ENCODE peak calls at places on chromosomes 5 and 9, in eight cellular contexts. One of them, this sample, is unnamed.

GRCh38 chr5:65913519-65913918 is 12.9 kb upstream of the ERBIN start:
- DNase-seq in aorta: no peak
- DNase-seq in spleen: no peak
- DNase-seq in pancreas: no peak
- DNase-seq in HCT116: no peak
- DNase-seq in transverse colon: no peak
- DNase-seq in GM23248: peak; percentile 3
- DNase-seq in PC-3: no peak
- DNase-seq in this sample: peak; percentile 18

GRCh38 chr5:173757279-173757678 is 130.9 kb upstream of the CPEB4 start:
- DNase-seq in aorta: no peak
- DNase-seq in spleen: no peak
- DNase-seq in pancreas: no peak
- DNase-seq in HCT116: no peak
- DNase-seq in transverse colon: no peak
- DNase-seq in GM23248: no peak
- DNase-seq in PC-3: no peak
- DNase-seq in this sample: no peak

GRCh38 chr5:151740958-151741373 is 17.5 kb downstream of the ATOX1 start:
- DNase-seq in aorta: no peak
- DNase-seq in spleen: no peak
- DNase-seq in pancreas: no peak
- DNase-seq in HCT116: no peak
- DNase-seq in transverse colon: no peak
- DNase-seq in GM23248: peak; percentile 87
- DNase-seq in PC-3: peak; percentile 59
- DNase-seq in this sample: no peak

GRCh38 chr5:168047043-168047668 is 244.3 kb upstream of the WWC1 start:
- DNase-seq in aorta: no peak
- DNase-seq in spleen: no peak
- DNase-seq in pancreas: peak; percentile 69
- DNase-seq in HCT116: peak; percentile 41
- DNase-seq in transverse colon: peak; percentile 63
- DNase-seq in GM23248: peak; percentile 25
- DNase-seq in PC-3: peak; percentile 66
- DNase-seq in this sample: no peak

GRCh38 chr9:91151014-91151740 is 210.5 kb downstream of the AUH start:
- DNase-seq in aorta: no peak
- DNase-seq in spleen: no peak
- DNase-seq in pancreas: no peak
- DNase-seq in HCT116: no peak
- DNase-seq in transverse colon: no peak
- DNase-seq in GM23248: peak; percentile 79
- DNase-seq in PC-3: no peak
- DNase-seq in this sample: no peak

GRCh38 chr5:136080483-136081180 is 51.8 kb downstream of the TGFBI start:
- DNase-seq in aorta: peak; percentile 95
- DNase-seq in spleen: peak; percentile 94
- DNase-seq in pancreas: peak; percentile 73
- DNase-seq in HCT116: peak; percentile 63
- DNase-seq in transverse colon: peak; percentile 90
- DNase-seq in GM23248: peak; percentile 91
- DNase-seq in PC-3: no peak
- DNase-seq in this sample: peak; percentile 93

GRCh38 chr9:16627967-16628366 is 242.5 kb downstream of the BNC2 start:
- DNase-seq in aorta: no peak
- DNase-seq in spleen: no peak
- DNase-seq in pancreas: no peak
- DNase-seq in HCT116: no peak
- DNase-seq in transverse colon: no peak
- DNase-seq in GM23248: peak; percentile 97
- DNase-seq in PC-3: no peak
- DNase-seq in this sample: no peak

GRCh38 chr9:105146677-105147076 is 97.8 kb upstream of the SLC44A1 start:
- DNase-seq in aorta: no peak
- DNase-seq in spleen: no peak
- DNase-seq in pancreas: no peak
- DNase-seq in HCT116: no peak
- DNase-seq in transverse colon: no peak
- DNase-seq in GM23248: no peak
- DNase-seq in PC-3: no peak
- DNase-seq in this sample: no peak

GRCh38 chr9:99024959-99025358 is 80.0 kb upstream of the TGFBR1 start:
- DNase-seq in aorta: no peak
- DNase-seq in spleen: no peak
- DNase-seq in pancreas: no peak
- DNase-seq in HCT116: no peak
- DNase-seq in transverse colon: no peak
- DNase-seq in GM23248: no peak
- DNase-seq in PC-3: no peak
- DNase-seq in this sample: no peak

GRCh38 chr9:127942152-127943010 is 4.7 kb upstream of the DPM2 start:
- DNase-seq in aorta: peak; percentile 89
- DNase-seq in spleen: peak; percentile 92
- DNase-seq in pancreas: no peak
- DNase-seq in HCT116: no peak
- DNase-seq in transverse colon: peak; percentile 63
- DNase-seq in GM23248: peak; percentile 86
- DNase-seq in PC-3: peak; percentile 51
- DNase-seq in this sample: peak; percentile 87

GRCh38 chr5:170782438-170782837 is 1.1 kb upstream of the GABRP start:
- DNase-seq in aorta: no peak
- DNase-seq in spleen: no peak
- DNase-seq in pancreas: no peak
- DNase-seq in HCT116: no peak
- DNase-seq in transverse colon: no peak
- DNase-seq in GM23248: no peak
- DNase-seq in PC-3: no peak
- DNase-seq in this sample: no peak

GRCh38 chr9:91037511-91038482 is 236.2 kb downstream of the SYK start:
- DNase-seq in aorta: no peak
- DNase-seq in spleen: no peak
- DNase-seq in pancreas: peak; percentile 79
- DNase-seq in HCT116: peak; percentile 41
- DNase-seq in transverse colon: peak; percentile 79
- DNase-seq in GM23248: peak; percentile 88
- DNase-seq in PC-3: peak; percentile 67
- DNase-seq in this sample: peak; percentile 77

GRCh38 chr9:33137781-33138264 is 29.3 kb downstream of the B4GALT1 start:
- DNase-seq in aorta: no peak
- DNase-seq in spleen: peak; percentile 76
- DNase-seq in pancreas: no peak
- DNase-seq in HCT116: no peak
- DNase-seq in transverse colon: no peak
- DNase-seq in GM23248: no peak
- DNase-seq in PC-3: no peak
- DNase-seq in this sample: no peak

GRCh38 chr5:143499480-143500114 is 96.1 kb upstream of the NR3C1 start:
- DNase-seq in aorta: no peak
- DNase-seq in spleen: no peak
- DNase-seq in pancreas: no peak
- DNase-seq in HCT116: peak; percentile 2
- DNase-seq in transverse colon: no peak
- DNase-seq in GM23248: no peak
- DNase-seq in PC-3: no peak
- DNase-seq in this sample: no peak

GRCh38 chr9:120392245-120392644 is 187.7 kb downstream of the CDK5RAP2 start:
- DNase-seq in aorta: no peak
- DNase-seq in spleen: no peak
- DNase-seq in pancreas: no peak
- DNase-seq in HCT116: no peak
- DNase-seq in transverse colon: no peak
- DNase-seq in GM23248: no peak
- DNase-seq in PC-3: no peak
- DNase-seq in this sample: no peak

DNA sequence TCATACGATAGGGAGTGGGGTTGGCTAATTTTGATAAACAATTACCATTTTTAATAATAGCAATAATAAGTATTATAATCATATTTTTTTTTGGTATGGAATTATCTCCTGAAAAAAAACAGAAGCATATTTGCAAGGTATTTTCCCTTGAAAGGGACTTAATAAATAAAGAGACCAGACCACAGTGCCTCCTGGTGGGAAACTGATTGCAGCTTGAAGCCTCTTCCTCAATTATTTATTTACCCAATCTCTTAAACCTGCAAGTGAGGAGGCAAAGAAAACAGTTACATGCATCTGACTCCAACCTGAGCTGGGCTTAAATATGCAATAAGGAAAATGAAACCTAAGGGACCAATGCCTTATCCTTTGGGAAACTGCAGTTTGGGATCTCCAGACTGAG is 388.1 kb upstream of the ACO1 start:
- DNase-seq in aorta: no peak
- DNase-seq in spleen: no peak
- DNase-seq in pancreas: no peak
- DNase-seq in HCT116: peak; percentile 4
- DNase-seq in transverse colon: no peak
- DNase-seq in GM23248: no peak
- DNase-seq in PC-3: peak; percentile 9
- DNase-seq in this sample: no peak
- H3K4me1 ChIP-seq in aorta: no peaks in the 10 kb centered on the region
- H3K4me1 ChIP-seq in spleen: no peaks in the 10 kb centered on the region
- H3K4me1 ChIP-seq in pancreas: no peaks in the 10 kb centered on the region
- H3K4me1 ChIP-seq in HCT116: no peaks in the 10 kb centered on the region
- H3K4me1 ChIP-seq in transverse colon: no peaks in the 10 kb centered on the region
- H3K4me1 ChIP-seq in GM23248: no peaks in the 10 kb centered on the region
- H3K4me1 ChIP-seq in PC-3: no peaks in the 10 kb centered on the region
- H3K4me1 ChIP-seq in this sample: no peaks in the 10 kb centered on the region

DNA sequence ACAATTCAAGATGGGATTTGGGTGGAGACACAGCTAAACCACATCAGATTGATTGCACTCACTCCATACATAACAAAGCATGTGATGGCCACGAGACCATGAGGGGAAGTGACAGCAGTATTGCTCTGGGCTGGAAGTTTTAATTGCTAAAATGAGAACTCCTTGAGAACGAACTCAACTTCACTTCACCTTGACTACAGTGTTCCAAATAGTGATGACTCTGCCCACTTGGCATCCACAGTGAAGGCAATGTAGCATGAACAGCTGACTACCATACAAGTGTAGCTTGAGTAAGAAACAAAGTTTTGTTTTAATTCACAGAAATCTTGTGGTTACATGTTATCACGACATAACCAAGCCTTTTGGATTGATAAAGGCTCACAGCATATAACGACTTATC is 707 bp upstream of the SPINK7 start:
- DNase-seq in aorta: no peak
- DNase-seq in spleen: no peak
- DNase-seq in pancreas: no peak
- DNase-seq in HCT116: no peak
- DNase-seq in transverse colon: no peak
- DNase-seq in GM23248: no peak
- DNase-seq in PC-3: peak; percentile 23
- DNase-seq in this sample: no peak
- H3K4me3 ChIP-seq in aorta: no peak overlapping the region
- H3K4me3 ChIP-seq in spleen: no peak overlapping the region
- H3K4me3 ChIP-seq in pancreas: no peak overlapping the region
- H3K4me3 ChIP-seq in HCT116: no peak overlapping the region
- H3K4me3 ChIP-seq in transverse colon: no peak overlapping the region
- H3K4me3 ChIP-seq in GM23248: no peak overlapping the region
- H3K4me3 ChIP-seq in PC-3: no peak overlapping the region
- H3K4me3 ChIP-seq in this sample: no peak overlapping the region

DNA sequence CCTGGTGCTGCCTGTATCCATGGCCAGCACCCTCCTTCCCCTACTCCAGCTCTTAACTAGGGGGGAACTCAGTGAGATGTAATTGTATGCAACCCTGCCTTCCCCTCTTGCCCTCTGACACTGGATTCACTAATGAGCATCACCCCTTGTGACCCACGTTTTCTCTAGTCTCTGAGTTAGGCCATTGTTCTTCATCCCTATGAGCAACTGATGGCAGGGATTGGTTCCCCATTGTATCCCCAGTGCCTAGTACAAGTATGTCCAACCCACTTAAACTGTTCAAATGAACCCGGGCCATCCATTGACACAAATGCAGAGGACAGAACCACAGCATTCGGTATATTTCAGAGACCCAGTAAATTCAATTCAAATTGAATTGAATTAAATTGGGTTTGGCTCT is 77.6 kb upstream of the ASTN2 start:
- DNase-seq in aorta: no peak
- DNase-seq in spleen: no peak
- DNase-seq in pancreas: no peak
- DNase-seq in HCT116: no peak
- DNase-seq in transverse colon: no peak
- DNase-seq in GM23248: no peak
- DNase-seq in PC-3: no peak
- DNase-seq in this sample: no peak
- H3K4me1 ChIP-seq in aorta: no peaks in the 10 kb centered on the region
- H3K4me1 ChIP-seq in spleen: no peaks in the 10 kb centered on the region
- H3K4me1 ChIP-seq in pancreas: peaks cover 5% of the 10 kb centered on the region
- H3K4me1 ChIP-seq in HCT116: no peaks in the 10 kb centered on the region
- H3K4me1 ChIP-seq in transverse colon: peaks cover 7% of the 10 kb centered on the region
- H3K4me1 ChIP-seq in GM23248: no peaks in the 10 kb centered on the region
- H3K4me1 ChIP-seq in PC-3: no peaks in the 10 kb centered on the region
- H3K4me1 ChIP-seq in this sample: peaks cover 2% of the 10 kb centered on the region

GRCh38 chr5:177490992-177491391 is 6.4 kb downstream of the PDLIM7 start:
- DNase-seq in aorta: no peak
- DNase-seq in spleen: no peak
- DNase-seq in pancreas: no peak
- DNase-seq in HCT116: no peak
- DNase-seq in transverse colon: no peak
- DNase-seq in GM23248: no peak
- DNase-seq in PC-3: no peak
- DNase-seq in this sample: no peak

GRCh38 chr5:177491983-177492746 is 5.2 kb downstream of the PDLIM7 start:
- DNase-seq in aorta: no peak
- DNase-seq in spleen: no peak
- DNase-seq in pancreas: no peak
- DNase-seq in HCT116: no peak
- DNase-seq in transverse colon: no peak
- DNase-seq in GM23248: no peak
- DNase-seq in PC-3: no peak
- DNase-seq in this sample: no peak

GRCh38 chr5:177489119-177489716 is 8.2 kb downstream of the PDLIM7 start:
- DNase-seq in aorta: peak; percentile 81
- DNase-seq in spleen: no peak
- DNase-seq in pancreas: no peak
- DNase-seq in HCT116: no peak
- DNase-seq in transverse colon: peak; percentile 63
- DNase-seq in GM23248: no peak
- DNase-seq in PC-3: no peak
- DNase-seq in this sample: no peak

GRCh38 chr5:177491429-177491945 is 5.9 kb downstream of the PDLIM7 start:
- DNase-seq in aorta: peak; percentile 86
- DNase-seq in spleen: peak; percentile 81
- DNase-seq in pancreas: no peak
- DNase-seq in HCT116: no peak
- DNase-seq in transverse colon: peak; percentile 48
- DNase-seq in GM23248: peak; percentile 57
- DNase-seq in PC-3: peak; percentile 38
- DNase-seq in this sample: no peak

GRCh38 chr5:177490311-177490991 is 7.0 kb downstream of the PDLIM7 start:
- DNase-seq in aorta: no peak
- DNase-seq in spleen: no peak
- DNase-seq in pancreas: no peak
- DNase-seq in HCT116: no peak
- DNase-seq in transverse colon: no peak
- DNase-seq in GM23248: no peak
- DNase-seq in PC-3: no peak
- DNase-seq in this sample: no peak
- H3K4me3 ChIP-seq in aorta: no peak overlapping the region
- H3K4me3 ChIP-seq in spleen: no peak overlapping the region
- H3K4me3 ChIP-seq in pancreas: no peak overlapping the region
- H3K4me3 ChIP-seq in HCT116: no peak overlapping the region
- H3K4me3 ChIP-seq in transverse colon: no peak overlapping the region
- H3K4me3 ChIP-seq in GM23248: no peak overlapping the region
- H3K4me3 ChIP-seq in PC-3: no peak overlapping the region
- H3K4me3 ChIP-seq in this sample: no peak overlapping the region

This sample was measured in ovary.